ENCODE peak calls at places on chromosomes 7 and 10, in ten cellular contexts. Q, L, V, Z, D, A, X, C, E and N are unnamed samples.

GRCh38 chr7:114070246-114070645 is 151.4 kb upstream of the PPP1R3A start:
- DNase-seq in Q (no peak), L (no peak), V (no peak), Z (no peak), D (no peak), A (no peak), X (no peak), C (no peak), E (no peak), N (no peak)

GRCh38 chr7:102473271-102473991 is 5.3 kb downstream of the POLR2J start:
- DNase-seq in Q (no peak), L (no peak), V (peak; percentile 9), Z (no peak), D (no peak), A (peak; percentile 59), X (no peak), C (no peak), E (no peak), N (no peak)

GRCh38 chr7:36658603-36659516 is 65.4 kb downstream of the AOAH start:
- DNase-seq in Q (no peak), L (no peak), V (no peak), Z (peak; percentile 89), D (peak; percentile 90), A (no peak), X (peak; percentile 69), C (no peak), E (no peak), N (no peak)

GRCh38 chr7:33744293-33744692 is 161.0 kb upstream of the BMPER start:
- DNase-seq in Q (no peak), L (no peak), V (no peak), Z (no peak), D (no peak), A (no peak), X (no peak), C (no peak), E (no peak), N (no peak)

GRCh38 chr7:107693396-107693795 is 32.8 kb downstream of the SLC26A4 start:
- DNase-seq in Q (no peak), L (no peak), V (no peak), Z (no peak), D (no peak), A (no peak), X (no peak), C (no peak), E (no peak), N (no peak)

GRCh38 chr10:102059987-102060386 is 4.0 kb upstream of the ARMH3 start:
- DNase-seq in Q (no peak), L (no peak), V (no peak), Z (no peak), D (no peak), A (no peak), X (no peak), C (no peak), E (no peak), N (no peak)

GRCh38 chr10:47022311-47023131 is 111.3 kb downstream of the PTPN20 start:
- DNase-seq in Q (no peak), L (no peak), V (no peak), Z (no peak), D (peak; percentile 91), A (no peak), X (no peak), C (no peak), E (no peak), N (no peak)

GRCh38 chr7:5117095-5117970 is 71.7 kb downstream of the RBAK start:
- DNase-seq in Q (no peak), L (no peak), V (no peak), Z (no peak), D (no peak), A (no peak), X (no peak), C (peak; percentile 30), E (no peak), N (no peak)

GRCh38 chr7:140327261-140327661 is 71.1 kb downstream of the SLC37A3 start:
- DNase-seq in Q (peak; percentile 87), L (no peak), V (no peak), Z (no peak), D (no peak), A (no peak), X (no peak), C (no peak), E (no peak), N (no peak)

GRCh38 chr7:88044069-88044468 is 110.0 kb downstream of the ADAM22 start:
- DNase-seq in Q (no peak), L (no peak), V (no peak), Z (no peak), D (no peak), A (no peak), X (no peak), C (no peak), E (no peak), N (no peak)

GRCh38 chr7:30926323-30926722 is 14.7 kb downstream of the AQP1 start:
- DNase-seq in Q (no peak), L (no peak), V (peak; percentile 6), Z (no peak), D (no peak), A (peak; percentile 54), X (no peak), C (no peak), E (peak; percentile 12), N (peak; percentile 62)

GRCh38 chr7:65441010-65441409 is 67.4 kb downstream of the ZNF92 start:
- DNase-seq in Q (no peak), L (no peak), V (no peak), Z (no peak), D (no peak), A (no peak), X (no peak), C (no peak), E (no peak), N (no peak)

GRCh38 chr7:265998-266850 is 23.7 kb upstream of the FOXL3 start:
- DNase-seq in Q (no peak), L (no peak), V (no peak), Z (no peak), D (no peak), A (no peak), X (no peak), C (no peak), E (peak; percentile 12), N (no peak)

GRCh38 chr10:65416094-65416493 is 1509.7 kb upstream of the LRRTM3 start:
- DNase-seq in Q (no peak), L (no peak), V (no peak), Z (no peak), D (no peak), A (no peak), X (no peak), C (no peak), E (no peak), N (no peak)

GRCh38 chr7:130149575-130150139 is 55.5 kb downstream of the TMEM209 start:
- DNase-seq in Q (peak; percentile 63), L (no peak), V (no peak), Z (no peak), D (no peak), A (no peak), X (no peak), C (no peak), E (no peak), N (no peak)

GRCh38 chr7:94888542-94888941 is 18.9 kb upstream of the PPP1R9A start:
- DNase-seq in Q (peak; percentile 19), L (no peak), V (no peak), Z (no peak), D (no peak), A (no peak), X (no peak), C (peak; percentile 34), E (no peak), N (no peak)

GRCh38 chr7:54933610-54934009 is 85.2 kb upstream of the EGFR start:
- DNase-seq in Q (no peak), L (no peak), V (no peak), Z (no peak), D (no peak), A (no peak), X (no peak), C (no peak), E (no peak), N (no peak)
- H3K27ac ChIP-seq in Q (peak overlapping the region; percentile 64), L (no peak overlapping the region), V (no peak overlapping the region), Z (no peak overlapping the region), D (peak overlapping the region; percentile 74), A (peak overlapping the region; percentile 63), X (no peak overlapping the region), C (no peak overlapping the region), E (peak overlapping the region; percentile 83), N (no peak overlapping the region)

DNA sequence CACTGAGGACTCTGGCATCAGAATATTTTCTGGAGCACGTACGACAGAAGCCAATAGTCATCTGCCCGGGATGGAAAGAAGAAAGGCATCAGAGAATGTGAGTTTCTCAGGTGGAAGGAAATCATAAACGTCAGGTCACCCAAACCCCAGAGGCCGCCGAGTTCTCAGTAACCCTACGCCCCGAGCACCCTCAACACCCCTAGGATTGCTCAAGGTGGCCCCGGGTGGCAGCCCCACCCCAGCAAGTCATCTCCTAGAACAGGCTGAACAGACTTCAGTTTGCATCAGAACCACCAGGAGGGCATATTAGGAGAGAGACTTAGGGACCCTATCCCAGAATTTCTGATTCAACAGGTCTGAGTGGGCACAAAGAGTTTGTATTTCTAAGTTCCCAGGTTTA is 117.6 kb downstream of the TNS3 start:
- DNase-seq in Q (no peak), L (no peak), V (no peak), Z (no peak), D (no peak), A (no peak), X (no peak), C (no peak), E (no peak), N (no peak)
- H3K27me3 ChIP-seq in Q (no peaks in the 10 kb centered on the region), L (no peaks in the 10 kb centered on the region), V (no peaks in the 10 kb centered on the region), Z (no peaks in the 10 kb centered on the region), D (no peaks in the 10 kb centered on the region), A (no peaks in the 10 kb centered on the region), X (no peaks in the 10 kb centered on the region), C (no peaks in the 10 kb centered on the region), E (no peaks in the 10 kb centered on the region), N (no peaks in the 10 kb centered on the region)

DNA sequence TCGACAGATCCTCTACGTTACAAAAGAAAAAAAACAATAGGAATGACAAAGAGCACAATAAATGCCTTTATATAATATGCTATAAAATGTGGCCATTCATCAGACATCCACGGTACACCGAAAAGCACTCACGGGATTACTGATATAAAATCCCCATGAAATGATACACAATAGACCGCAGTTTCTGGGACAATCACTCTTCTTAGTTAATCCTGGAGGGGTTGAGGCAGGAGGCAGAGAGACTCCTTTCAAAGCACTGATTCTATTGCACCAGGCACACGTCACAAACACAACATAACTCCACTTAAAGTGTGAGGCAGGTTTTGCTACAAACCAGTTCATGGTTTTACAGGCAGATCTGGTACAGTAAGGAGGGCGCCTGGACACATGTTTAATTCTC is 113.8 kb downstream of the FGFR2 start:
- DNase-seq in Q (no peak), L (no peak), V (no peak), Z (no peak), D (no peak), A (no peak), X (no peak), C (no peak), E (no peak), N (no peak)
- H3K27ac ChIP-seq in Q (no peak overlapping the region), L (no peak overlapping the region), V (no peak overlapping the region), Z (no peak overlapping the region), D (no peak overlapping the region), A (no peak overlapping the region), X (no peak overlapping the region), C (no peak overlapping the region), E (no peak overlapping the region), N (no peak overlapping the region)

DNA sequence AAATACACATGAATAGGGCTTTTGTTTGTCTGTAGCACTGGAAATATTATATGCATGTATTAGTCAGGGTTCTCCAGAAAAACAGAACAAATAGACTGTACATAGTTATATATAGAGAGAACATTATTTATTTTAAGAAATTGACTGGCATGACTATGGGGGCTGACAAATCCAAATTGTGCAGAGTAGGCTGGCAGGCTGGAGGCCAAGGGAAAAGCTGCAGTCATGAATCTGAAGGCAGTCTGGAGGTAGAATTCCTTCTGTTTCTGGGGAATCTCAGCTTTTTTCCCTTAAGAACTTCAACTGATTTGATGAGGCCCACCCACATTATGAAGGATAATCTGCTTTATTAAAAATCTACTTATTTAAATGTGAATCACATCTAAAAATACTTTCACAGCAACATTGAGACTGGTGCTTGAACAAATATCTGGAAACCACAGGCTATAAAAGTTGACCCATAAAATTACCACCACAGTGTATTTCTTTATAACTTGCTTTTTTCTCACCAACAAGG is 344.2 kb upstream of the KIAA1217 start:
- DNase-seq in Q (no peak), L (no peak), V (no peak), Z (no peak), D (no peak), A (no peak), X (no peak), C (no peak), E (no peak), N (no peak)
- H3K27me3 ChIP-seq in Q (no peaks in the 10 kb centered on the region), L (no peaks in the 10 kb centered on the region), V (no peaks in the 10 kb centered on the region), Z (no peaks in the 10 kb centered on the region), D (no peaks in the 10 kb centered on the region), A (no peaks in the 10 kb centered on the region), X (no peaks in the 10 kb centered on the region), C (no peaks in the 10 kb centered on the region), E (no peaks in the 10 kb centered on the region), N (no peaks in the 10 kb centered on the region)